ENCODE peak calls at places on chromosomes 5 and 9, in ten cellular contexts. Y is mesothelial cell of epicardium, L is kidney epithelial cell, O is RWPE1, W is esophagus muscularis mucosa, U is sigmoid colon, X is upper lobe of left lung, V is spleen, C is foreskin keratinocyte, F is endothelial cell. K is an unnamed sample.

GRCh38 chr5:123125953-123126352 is 36.9 kb downstream of the PRDM6 start:
- DNase-seq in Y (no peak), L (peak), O (peak), W (no peak), U (no peak), X (no peak), V (no peak), C (peak), F (no peak), K (no peak)

GRCh38 chr9:116123171-116123570 is 30.4 kb upstream of the PAPPA start:
- DNase-seq in Y (no peak), L (no peak), O (no peak), W (no peak), U (no peak), X (no peak), V (no peak), C (no peak), F (no peak), K (no peak)

GRCh38 chr5:67063055-67063454 is 133.5 kb downstream of the CD180 start:
- DNase-seq in Y (no peak), L (no peak), O (no peak), W (no peak), U (no peak), X (no peak), V (no peak), C (no peak), F (no peak), K (no peak)

GRCh38 chr5:123597018-123597417 is 85.0 kb downstream of the CSNK1G3 start:
- DNase-seq in Y (no peak), L (no peak), O (no peak), W (no peak), U (no peak), X (no peak), V (no peak), C (no peak), F (no peak), K (no peak)

GRCh38 chr9:119053070-119053469 is 316.2 kb downstream of the BRINP1 start:
- DNase-seq in Y (no peak), L (no peak), O (no peak), W (no peak), U (no peak), X (no peak), V (no peak), C (no peak), F (no peak), K (no peak)

GRCh38 chr5:61496406-61497307 is 164.6 kb downstream of the ZSWIM6 start:
- DNase-seq in Y (no peak), L (no peak), O (no peak), W (no peak), U (no peak), X (no peak), V (no peak), C (no peak), F (no peak), K (no peak)

GRCh38 chr9:109143881-109144562 is 23.0 kb downstream of the FRRS1L start:
- DNase-seq in Y (no peak), L (no peak), O (peak), W (peak), U (no peak), X (no peak), V (no peak), C (peak), F (no peak), K (no peak)

GRCh38 chr9:108444400-108445358 is 411.1 kb downstream of the ACTL7B start:
- DNase-seq in Y (no peak), L (peak), O (peak), W (no peak), U (peak), X (peak), V (no peak), C (peak), F (no peak), K (peak)

GRCh38 chr5:149838881-149839739 is 105.5 kb downstream of the PDE6A start:
- DNase-seq in Y (no peak), L (peak), O (peak), W (no peak), U (no peak), X (no peak), V (peak), C (peak), F (no peak), K (no peak)

GRCh38 chr9:12777149-12778010 is 2.6 kb downstream of the LURAP1L start:
- DNase-seq in Y (no peak), L (no peak), O (no peak), W (no peak), U (no peak), X (no peak), V (no peak), C (peak), F (no peak), K (no peak)

GRCh38 chr5:142316051-142316450 is 8.8 kb downstream of the SPRY4 start:
- DNase-seq in Y (no peak), L (no peak), O (no peak), W (no peak), U (no peak), X (no peak), V (no peak), C (no peak), F (no peak), K (peak)

GRCh38 chr9:23814243-23814642 is 11.8 kb downstream of the ELAVL2 start:
- DNase-seq in Y (no peak), L (no peak), O (no peak), W (no peak), U (no peak), X (no peak), V (no peak), C (peak), F (no peak), K (no peak)

GRCh38 chr9:104606202-104606601 is 775 bp upstream of the OR13C2 start:
- DNase-seq in Y (no peak), L (no peak), O (no peak), W (no peak), U (no peak), X (no peak), V (no peak), C (peak), F (no peak), K (no peak)

GRCh38 chr5:67246108-67246507 is 49.5 kb upstream of the CD180 start:
- DNase-seq in Y (no peak), L (peak), O (peak), W (no peak), U (no peak), X (no peak), V (no peak), C (peak), F (peak), K (peak)

GRCh38 chr9:110807956-110808598 is 139.5 kb downstream of the MUSK start:
- DNase-seq in Y (no peak), L (peak), O (no peak), W (no peak), U (no peak), X (no peak), V (no peak), C (no peak), F (no peak), K (no peak)

GRCh38 chr5:149640350-149640999 is 59.2 kb downstream of the ARHGEF37 start:
- DNase-seq in Y (no peak), L (no peak), O (no peak), W (no peak), U (peak), X (no peak), V (no peak), C (no peak), F (no peak), K (no peak)

GRCh38 chr5:106454050-106454449 is 1216.7 kb downstream of the EFNA5 start:
- DNase-seq in Y (no peak), L (no peak), O (no peak), W (no peak), U (no peak), X (no peak), V (no peak), C (no peak), F (no peak), K (no peak)

GRCh38 chr5:4551034-4551433 is 589.1 kb upstream of the ADAMTS16 start:
- DNase-seq in Y (no peak), L (no peak), O (no peak), W (no peak), U (no peak), X (no peak), V (no peak), C (no peak), F (no peak), K (no peak)

GRCh38 chr5:150081541-150082283 is 4.6 kb downstream of the CSF1R start:
- DNase-seq in Y (peak), L (no peak), O (no peak), W (peak), U (peak), X (peak), V (peak), C (no peak), F (peak), K (no peak)

GRCh38 chr5:9339206-9339818 is 206.6 kb downstream of the SEMA5A start:
- DNase-seq in Y (no peak), L (no peak), O (no peak), W (no peak), U (no peak), X (no peak), V (no peak), C (no peak), F (peak), K (no peak)

GRCh38 chr9:133467101-133467500 is 7.3 kb downstream of the CACFD1 start:
- DNase-seq in Y (no peak), L (no peak), O (no peak), W (no peak), U (no peak), X (no peak), V (no peak), C (no peak), F (no peak), K (no peak)

GRCh38 chr9:132857031-132857430 is 21.1 kb downstream of the AK8 start:
- DNase-seq in Y (no peak), L (no peak), O (no peak), W (no peak), U (peak), X (peak), V (no peak), C (no peak), F (no peak), K (peak)

GRCh38 chr9:133954862-133955529 is 37.1 kb downstream of the VAV2 start:
- DNase-seq in Y (no peak), L (no peak), O (no peak), W (no peak), U (no peak), X (no peak), V (peak), C (no peak), F (no peak), K (no peak)

GRCh38 chr5:154820383-154820782 is 30.0 kb downstream of the FAXDC2 start:
- DNase-seq in Y (no peak), L (no peak), O (no peak), W (no peak), U (peak), X (no peak), V (peak), C (no peak), F (no peak), K (no peak)

GRCh38 chr5:72951850-72952468 is 3.9 kb upstream of the FCHO2 start:
- DNase-seq in Y (no peak), L (no peak), O (peak), W (no peak), U (no peak), X (peak), V (no peak), C (peak), F (no peak), K (no peak)

GRCh38 chr5:62603934-62604333 is 25.3 kb downstream of the LRRC70 start:
- DNase-seq in Y (no peak), L (no peak), O (no peak), W (no peak), U (no peak), X (no peak), V (no peak), C (no peak), F (no peak), K (no peak)

GRCh38 chr5:175588709-175589429 is 69.0 kb upstream of the HRH2 start:
- DNase-seq in Y (no peak), L (no peak), O (no peak), W (no peak), U (no peak), X (no peak), V (no peak), C (no peak), F (no peak), K (no peak)

GRCh38 chr5:154755361-154756202 is at the start of gene LARP1:
- DNase-seq in Y (peak), L (no peak), O (peak), W (no peak), U (peak), X (peak), V (peak), C (no peak), F (peak), K (no peak)

GRCh38 chr9:105065119-105066088 is 137.4 kb upstream of the ABCA1 start:
- DNase-seq in Y (no peak), L (no peak), O (no peak), W (no peak), U (no peak), X (no peak), V (no peak), C (no peak), F (no peak), K (no peak)

GRCh38 chr9:131091352-131091992 is 4.9 kb upstream of the AIF1L start:
- DNase-seq in Y (no peak), L (no peak), O (no peak), W (no peak), U (no peak), X (no peak), V (no peak), C (no peak), F (no peak), K (no peak)

GRCh38 chr9:109699019-109699418 is 81.0 kb upstream of the PALM2AKAP2 start:
- DNase-seq in Y (no peak), L (no peak), O (no peak), W (no peak), U (no peak), X (no peak), V (no peak), C (peak), F (no peak), K (no peak)

GRCh38 chr5:14452685-14453084 is 128.9 kb upstream of the OTULINL start:
- DNase-seq in Y (no peak), L (no peak), O (no peak), W (no peak), U (no peak), X (no peak), V (no peak), C (no peak), F (no peak), K (no peak)

GRCh38 chr9:37422289-37423104 is at the start of gene GRHPR:
- DNase-seq in Y (peak), L (no peak), O (peak), W (peak), U (peak), X (peak), V (peak), C (peak), F (peak), K (peak)

GRCh38 chr9:109963079-109963478 is 183.1 kb downstream of the PALM2AKAP2 start:
- DNase-seq in Y (no peak), L (no peak), O (no peak), W (no peak), U (no peak), X (no peak), V (no peak), C (no peak), F (no peak), K (no peak)

GRCh38 chr5:27038476-27038875 is at the start of gene CDH9:
- DNase-seq in Y (no peak), L (no peak), O (no peak), W (no peak), U (no peak), X (no peak), V (no peak), C (no peak), F (peak), K (no peak)

GRCh38 chr5:14560091-14560595 is 21.4 kb upstream of the OTULINL start:
- DNase-seq in Y (no peak), L (no peak), O (no peak), W (peak), U (no peak), X (no peak), V (no peak), C (no peak), F (no peak), K (no peak)

GRCh38 chr5:32876791-32877190 is 165.7 kb downstream of the NPR3 start:
- DNase-seq in Y (no peak), L (no peak), O (no peak), W (no peak), U (no peak), X (no peak), V (no peak), C (no peak), F (no peak), K (no peak)

GRCh38 chr9:101580076-101580475 is 14.7 kb downstream of the PPP3R2 start:
- DNase-seq in Y (no peak), L (no peak), O (no peak), W (no peak), U (no peak), X (no peak), V (no peak), C (no peak), F (no peak), K (no peak)

GRCh38 chr5:56763711-56764466 is 51.5 kb upstream of the MAP3K1 start:
- DNase-seq in Y (no peak), L (no peak), O (no peak), W (no peak), U (no peak), X (no peak), V (peak), C (peak), F (no peak), K (no peak)

GRCh38 chr5:43039468-43040286 is 442 bp downstream of the ANXA2R start:
- DNase-seq in Y (peak), L (no peak), O (no peak), W (no peak), U (peak), X (peak), V (peak), C (no peak), F (peak), K (no peak)

GRCh38 chr5:43041669-43042175 is 1.6 kb upstream of the ANXA2R start:
- DNase-seq in Y (no peak), L (no peak), O (no peak), W (no peak), U (peak), X (peak), V (no peak), C (peak), F (peak), K (no peak)

GRCh38 chr5:43040287-43041098 is at the start of gene ANXA2R:
- DNase-seq in Y (peak), L (no peak), O (peak), W (no peak), U (peak), X (peak), V (peak), C (peak), F (peak), K (peak)

GRCh38 chr5:43042176-43042625 is 2.1 kb upstream of the ANXA2R start:
- DNase-seq in Y (peak), L (no peak), O (no peak), W (no peak), U (peak), X (peak), V (peak), C (no peak), F (peak), K (no peak)

DNA sequence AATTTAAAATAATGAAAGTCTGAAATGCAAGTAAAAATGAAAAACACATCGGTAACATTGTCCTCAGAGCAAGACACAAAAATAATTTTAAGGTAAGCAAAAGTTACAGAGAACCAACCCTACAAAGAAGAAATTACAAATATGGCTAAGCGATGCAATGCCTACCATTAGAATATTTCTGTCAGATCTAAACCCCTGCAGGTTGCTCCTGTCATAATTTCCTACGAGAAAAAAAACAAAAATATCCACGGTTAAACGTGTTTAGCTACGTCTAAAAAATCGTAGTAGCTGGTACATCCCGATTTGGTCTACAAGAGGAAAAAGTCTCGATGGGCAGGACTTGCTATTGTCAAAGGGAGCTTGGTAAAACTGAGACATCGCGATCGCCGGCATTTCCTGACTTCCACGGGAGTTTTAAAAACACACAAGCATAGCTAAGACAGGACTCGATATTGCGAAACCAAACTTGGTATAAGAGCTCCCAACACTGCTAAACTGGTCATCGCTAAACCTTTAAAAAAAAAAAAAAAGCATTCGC is 1.1 kb upstream of the ANXA2R start:
- DNase-seq in Y (no peak), L (no peak), O (no peak), W (no peak), U (no peak), X (peak), V (peak), C (no peak), F (no peak), K (no peak)
- TF ChIP-seq CTCF in Y (no peak), L (no peak), O (no peak), W (no peak), U (no peak), X (no peak), V (no peak), C (no peak), F (no peak), K (no peak)

GRCh38 chr5:96112123-96112670 is 150.5 kb upstream of the ELL2 start:
- DNase-seq in Y (no peak), L (no peak), O (no peak), W (no peak), U (no peak), X (no peak), V (no peak), C (no peak), F (no peak), K (no peak)
- TF ChIP-seq CTCF in Y (peak), L (no peak), O (no peak), W (no peak), U (no peak), X (no peak), V (no peak), C (peak), F (peak), K (no peak)

GRCh38 chr5:95708876-95709275 is 22.3 kb upstream of the RHOBTB3 start:
- DNase-seq in Y (no peak), L (no peak), O (no peak), W (no peak), U (no peak), X (no peak), V (no peak), C (no peak), F (no peak), K (no peak)
- TF ChIP-seq CTCF in Y (no peak), L (no peak), O (no peak), W (no peak), U (no peak), X (no peak), V (no peak), C (no peak), F (no peak), K (no peak)

GRCh38 chr9:19641046-19641445 is 147.8 kb downstream of the SLC24A2 start:
- DNase-seq in Y (no peak), L (no peak), O (no peak), W (no peak), U (no peak), X (no peak), V (no peak), C (no peak), F (no peak), K (no peak)
- TF ChIP-seq CTCF in Y (no peak), L (no peak), O (no peak), W (no peak), U (no peak), X (no peak), V (no peak), C (peak), F (no peak), K (no peak)

DNA sequence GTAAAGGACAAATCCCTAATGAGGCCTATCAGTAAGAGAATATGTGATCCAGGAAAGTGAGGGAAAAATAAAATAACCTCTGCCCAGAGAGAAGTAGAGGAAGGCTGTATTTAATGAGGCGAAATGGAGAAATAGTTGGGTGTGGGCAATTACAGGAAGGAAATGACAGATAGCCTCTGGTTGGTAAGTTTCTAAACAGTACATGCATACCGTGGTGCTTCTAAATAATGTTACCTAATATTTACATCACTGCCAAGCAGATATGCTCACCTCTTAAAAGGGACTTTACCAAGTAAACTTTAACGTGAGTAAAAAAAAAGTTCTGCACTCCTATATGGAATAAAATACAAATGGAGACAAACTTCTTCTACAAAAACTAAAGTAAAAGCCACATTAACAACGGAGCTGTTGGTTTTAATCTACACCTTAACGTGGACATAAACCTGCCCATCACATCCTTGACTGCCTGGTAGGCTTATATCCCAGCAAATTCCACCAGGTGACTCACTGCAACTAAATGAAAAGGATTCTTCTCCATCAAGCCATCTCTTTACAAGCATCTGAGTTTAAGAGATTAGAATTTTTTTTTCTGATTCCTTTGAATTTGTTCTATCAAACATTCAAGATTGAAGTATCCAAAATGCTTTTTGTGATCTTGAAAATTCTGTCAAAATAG is 12.4 kb downstream of the NFIL3 start:
- DNase-seq in Y (no peak), L (no peak), O (peak), W (peak), U (no peak), X (no peak), V (no peak), C (peak), F (no peak), K (no peak)
- TF ChIP-seq CTCF in Y (no peak), L (peak), O (no peak), W (no peak), U (no peak), X (no peak), V (no peak), C (no peak), F (no peak), K (no peak)